ENCODE peak calls at places on chromosome 1, in five cellular contexts. H is HepG2, Q is K562, E is H1, P is IMR-90. F is an unnamed sample.
A peak's percentile ranks its signal among the peaks of the same experiment; 100 is the strongest.

GRCh38 chr1:1168451-1169411 is 4.9 kb upstream of the TTLL10 start:
- DNase-seq in H (peak; percentile 64), Q (no peak), E (no peak), P (no peak), F (no peak)

GRCh38 chr1:1832820-1833219 is 54.5 kb upstream of the NADK start:
- DNase-seq in P (peak; percentile 38), E (no peak), H (peak; percentile 79), Q (no peak), F (no peak)

GRCh38 chr1:242828199-242828598 is 303.7 kb upstream of the PLD5 start:
- DNase-seq in P (no peak), H (peak; percentile 7), Q (no peak), E (no peak), F (no peak)

GRCh38 chr1:112637257-112638108 is 17.9 kb downstream of the CAPZA1 start:
- DNase-seq in P (peak; percentile 37), Q (no peak), E (no peak), H (peak; percentile 80), F (peak; percentile 13)

GRCh38 chr1:75992312-75992711 is 60.1 kb upstream of the ASB17 start:
- DNase-seq in E (no peak), Q (no peak), H (no peak), P (no peak), F (no peak)

GRCh38 chr1:85629532-85629920 is 49.0 kb downstream of the CCN1 start:
- DNase-seq in P (no peak), E (no peak), H (peak; percentile 74), Q (no peak), F (peak; percentile 40)

GRCh38 chr1:30043256-30043655 is 680.1 kb downstream of the MATN1 start:
- DNase-seq in H (no peak), Q (no peak), E (no peak), P (no peak), F (no peak)

GRCh38 chr1:203289281-203289981 is 15.9 kb upstream of the BTG2 start:
- DNase-seq in H (no peak), Q (peak; percentile 67), E (no peak), P (no peak), F (no peak)

GRCh38 chr1:42282024-42282579 is 52.9 kb downstream of the FOXJ3 start:
- DNase-seq in Q (no peak), H (peak; percentile 3), P (peak; percentile 65), E (no peak), F (no peak)

GRCh38 chr1:226676381-226676780 is 62.7 kb downstream of the ITPKB start:
- DNase-seq in H (no peak), Q (no peak), P (no peak), E (no peak), F (no peak)

GRCh38 chr1:226675720-226676357 is 63.2 kb downstream of the ITPKB start:
- DNase-seq in Q (no peak), E (no peak), P (no peak), H (no peak), F (no peak)

GRCh38 chr1:226678251-226678650 is 60.8 kb downstream of the ITPKB start:
- DNase-seq in P (no peak), H (no peak), E (no peak), Q (no peak), F (no peak)

GRCh38 chr1:226678701-226679100 is 60.4 kb downstream of the ITPKB start:
- DNase-seq in P (no peak), Q (peak; percentile 19), H (no peak), E (no peak), F (no peak)

GRCh38 chr1:226677121-226678020 is 61.7 kb downstream of the ITPKB start:
- DNase-seq in E (no peak), Q (no peak), H (no peak), P (peak; percentile 87), F (peak; percentile 20)
- TF ChIP-seq POLR2A in E (no peak), Q (no peak), H (no peak), P (no peak), F (no peak)

GRCh38 chr1:230864441-230864840 is 3.9 kb downstream of the C1orf198 start:
- DNase-seq in E (no peak), Q (no peak), P (no peak), H (no peak), F (no peak)
- TF ChIP-seq MAFK in E (no peak), Q (no peak), P (no peak), H (no peak), F (no peak)

DNA sequence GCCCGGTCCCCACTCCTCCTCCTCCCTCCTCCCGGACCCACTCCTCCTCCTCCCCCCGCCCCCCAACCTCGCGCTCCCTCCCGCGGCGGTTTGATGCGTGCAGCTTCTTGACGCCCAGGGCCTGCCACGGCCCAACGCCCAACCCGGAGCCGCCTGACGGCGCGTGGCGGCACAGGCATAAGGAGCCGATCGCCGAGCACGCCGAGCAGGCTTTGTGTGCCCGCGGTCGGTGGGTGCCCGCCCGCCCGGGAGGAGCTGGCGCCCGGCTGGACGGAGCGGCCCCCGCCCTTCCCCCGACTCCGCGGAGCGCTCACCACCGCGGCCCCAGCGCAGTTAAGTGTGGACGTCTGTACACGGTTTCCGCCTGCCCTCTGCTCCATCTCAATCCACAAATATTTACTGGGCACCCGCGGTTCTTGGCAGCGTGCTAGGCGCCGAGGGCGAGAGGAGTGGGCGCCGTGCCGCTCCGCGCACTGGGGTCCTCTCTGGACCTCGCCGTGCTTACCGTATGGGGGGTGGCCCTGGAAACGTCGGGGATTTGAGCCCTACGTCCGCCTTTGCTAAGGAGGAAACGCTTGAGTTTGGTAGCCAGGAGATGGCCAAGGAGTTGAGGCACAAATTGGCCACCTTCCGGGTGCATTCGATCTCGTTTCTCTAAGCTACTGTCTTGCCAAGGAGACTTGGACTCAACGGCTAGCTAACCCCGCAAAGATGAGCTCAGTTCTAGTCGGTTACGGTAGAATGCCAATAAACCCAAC is 428 bp upstream of the HDGF start:
- DNase-seq in E (peak; percentile 91), H (peak; percentile 90), P (peak; percentile 95), Q (peak; percentile 90), F (peak; percentile 83)
- TF ChIP-seq POLR2A in E (peak; percentile 65), H (no peak), P (peak; percentile 29), Q (peak; percentile 64), F (peak; percentile 51)

GRCh38 chr1:174224641-174225040 is 65.3 kb downstream of the RABGAP1L start:
- DNase-seq in P (no peak), Q (no peak), H (no peak), E (no peak), F (no peak)
- TF ChIP-seq MAFK in P (no peak), Q (no peak), H (no peak), E (no peak), F (no peak)

GRCh38 chr1:21439721-21440629 is at the start of gene NBPF3:
- DNase-seq in H (peak; percentile 76), Q (peak; percentile 71), P (peak; percentile 69), E (peak; percentile 67), F (peak; percentile 80)
- TF ChIP-seq POLR2A in H (peak; percentile 35), Q (no peak), P (no peak), E (no peak), F (peak; percentile 70)

GRCh38 chr1:175679931-175680652 is 63.3 kb downstream of the TNR start:
- DNase-seq in H (no peak), E (no peak), Q (no peak), P (no peak), F (no peak)
- TF ChIP-seq MAFK in H (no peak), E (no peak), Q (no peak), P (no peak), F (no peak)